ENCODE peak calls at places on chromosome 6, in seven cellular contexts. P, G, U, E, C, J and I are unnamed samples.

GRCh38 chr6:150452642-150453243 is 83.9 kb downstream of the IYD start:
- DNase-seq in P (no peak), G (no peak), U (no peak), E (no peak), C (peak), J (no peak), I (no peak)

GRCh38 chr6:25296980-25297379 is 17.8 kb downstream of the CARMIL1 start:
- DNase-seq in P (no peak), G (no peak), U (no peak), E (no peak), C (no peak), J (no peak), I (no peak)

GRCh38 chr6:28885149-28885738 is 38.5 kb downstream of the TRIM27 start:
- DNase-seq in P (no peak), G (no peak), U (no peak), E (no peak), C (no peak), J (no peak), I (peak)

GRCh38 chr6:129236110-129236509 is 353.2 kb downstream of the LAMA2 start:
- DNase-seq in P (no peak), G (no peak), U (no peak), E (no peak), C (no peak), J (no peak), I (no peak)

GRCh38 chr6:136932599-136932998 is 10.5 kb downstream of the SLC35D3 start:
- DNase-seq in P (no peak), G (no peak), U (no peak), E (no peak), C (peak), J (no peak), I (no peak)

GRCh38 chr6:37324131-37325033 is 29.4 kb upstream of the RNF8 start:
- DNase-seq in P (peak), G (peak), U (no peak), E (no peak), C (no peak), J (peak), I (peak)

GRCh38 chr6:49551126-49551865 is 828 bp downstream of the C6orf141 start:
- DNase-seq in P (peak), G (no peak), U (peak), E (peak), C (peak), J (no peak), I (peak)

GRCh38 chr6:141421378-141421777 is 711.3 kb upstream of the GJE1 start:
- DNase-seq in P (no peak), G (peak), U (no peak), E (peak), C (no peak), J (no peak), I (no peak)

GRCh38 chr6:132369526-132369925 is 31.7 kb downstream of the MOXD1 start:
- DNase-seq in P (no peak), G (no peak), U (no peak), E (no peak), C (no peak), J (no peak), I (no peak)

GRCh38 chr6:139423970-139424667 is 49.7 kb upstream of the CITED2 start:
- DNase-seq in P (no peak), G (no peak), U (no peak), E (no peak), C (no peak), J (no peak), I (peak)

GRCh38 chr6:106973018-106973840 is 1.3 kb downstream of the CD24 start:
- DNase-seq in P (no peak), G (no peak), U (peak), E (no peak), C (peak), J (peak), I (no peak)

GRCh38 chr6:69796081-69796626 is 656 bp downstream of the LMBRD1 start:
- DNase-seq in P (no peak), G (peak), U (peak), E (peak), C (peak), J (peak), I (no peak)

GRCh38 chr6:13406051-13406477 is 77.7 kb upstream of the TBC1D7 start:
- DNase-seq in P (no peak), G (no peak), U (no peak), E (no peak), C (no peak), J (no peak), I (peak)

GRCh38 chr6:10976571-10976970 is 67.5 kb downstream of the ELOVL2 start:
- DNase-seq in P (no peak), G (no peak), U (no peak), E (no peak), C (no peak), J (no peak), I (no peak)

GRCh38 chr6:125868252-125868651 is 77.5 kb downstream of the NCOA7 start:
- DNase-seq in P (no peak), G (no peak), U (no peak), E (no peak), C (no peak), J (no peak), I (no peak)

GRCh38 chr6:70884074-70884983 is 72.5 kb downstream of the B3GAT2 start:
- DNase-seq in P (peak), G (peak), U (peak), E (peak), C (peak), J (peak), I (peak)
- TF ChIP-seq POLR2A in P (no peak), G (no peak), U (no peak), E (no peak), C (no peak), J (no peak), I (no peak)

GRCh38 chr6:108557494-108558371 is 3.0 kb upstream of the FOXO3 start:
- DNase-seq in P (peak), G (no peak), U (peak), E (peak), C (peak), J (peak), I (peak)
- TF ChIP-seq POLR2A in P (no peak), G (no peak), U (peak), E (no peak), C (peak), J (no peak), I (no peak)

DNA sequence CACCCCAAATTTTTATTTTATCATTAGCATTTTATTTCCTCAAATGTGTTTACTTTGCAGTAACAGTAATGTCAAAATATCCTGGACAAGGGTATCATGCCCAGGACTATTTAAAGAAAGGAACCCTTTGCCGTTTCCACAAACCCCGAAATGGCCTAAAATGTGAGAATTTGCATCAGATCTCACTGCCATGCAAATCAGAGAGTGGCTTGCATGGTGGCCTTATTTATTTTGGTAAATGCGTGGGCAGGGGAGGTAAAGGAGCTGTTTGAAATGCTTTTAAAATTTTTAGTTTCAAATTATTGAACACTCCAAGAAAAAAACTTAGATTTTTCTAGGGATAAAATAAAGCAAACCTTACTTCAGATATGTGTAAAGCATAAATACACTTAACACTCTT is 43.8 kb downstream of the ADAT2 start:
- DNase-seq in P (no peak), G (no peak), U (no peak), E (no peak), C (no peak), J (no peak), I (no peak)
- TF ChIP-seq POLR2A in P (no peak), G (no peak), U (no peak), E (no peak), C (no peak), J (no peak), I (no peak)

GRCh38 chr6:7215798-7216231 is 97.2 kb downstream of the SSR1 start:
- DNase-seq in P (no peak), G (no peak), U (no peak), E (no peak), C (peak), J (no peak), I (no peak)
- TF ChIP-seq POLR2A in P (no peak), G (no peak), U (no peak), E (no peak), C (no peak), J (no peak), I (no peak)